ENCODE peak calls at places on chromosomes 5 and 9, in ten cellular contexts. G, P, E, T, B, D, U, Z, H and L are unnamed samples.

GRCh38 chr9:71763752-71764332 is 4.5 kb downstream of the CEMIP2 start:
- DNase-seq in G (no peak), P (peak; percentile 38), E (no peak), T (no peak), B (no peak), D (peak; percentile 61), U (peak; percentile 86), Z (no peak), H (no peak), L (no peak)

GRCh38 chr9:87111010-87111409 is 163.7 kb upstream of the GAS1 start:
- DNase-seq in G (no peak), P (no peak), E (no peak), T (no peak), B (no peak), D (no peak), U (no peak), Z (no peak), H (no peak), L (no peak)

GRCh38 chr5:31062878-31063277 is 130.6 kb upstream of the CDH6 start:
- DNase-seq in G (no peak), P (no peak), E (no peak), T (no peak), B (no peak), D (no peak), U (no peak), Z (no peak), H (no peak), L (no peak)

GRCh38 chr5:175824621-175825020 is 46.8 kb upstream of the CPLX2 start:
- DNase-seq in G (no peak), P (no peak), E (no peak), T (no peak), B (no peak), D (no peak), U (no peak), Z (no peak), H (no peak), L (no peak)

GRCh38 chr5:113268232-113268631 is 166.6 kb downstream of the TSSK1B start:
- DNase-seq in G (no peak), P (no peak), E (no peak), T (no peak), B (no peak), D (no peak), U (no peak), Z (no peak), H (no peak), L (peak; percentile 60)

GRCh38 chr5:37198066-37198465 is 51.1 kb downstream of the CPLANE1 start:
- DNase-seq in G (no peak), P (no peak), E (no peak), T (no peak), B (no peak), D (no peak), U (no peak), Z (no peak), H (no peak), L (no peak)

GRCh38 chr9:99778308-99778707 is 43.4 kb upstream of the NR4A3 start:
- DNase-seq in G (no peak), P (peak; percentile 35), E (peak; percentile 11), T (peak; percentile 27), B (no peak), D (peak; percentile 79), U (peak; percentile 86), Z (peak; percentile 79), H (peak; percentile 9), L (peak; percentile 75)

GRCh38 chr5:55800924-55801323 is 50.2 kb upstream of the IL31RA start:
- DNase-seq in G (no peak), P (no peak), E (no peak), T (no peak), B (no peak), D (no peak), U (no peak), Z (no peak), H (no peak), L (no peak)

GRCh38 chr5:162231522-162231921 is 163.9 kb downstream of the GABRG2 start:
- DNase-seq in G (no peak), P (no peak), E (no peak), T (no peak), B (no peak), D (no peak), U (no peak), Z (no peak), H (no peak), L (peak; percentile 6)

GRCh38 chr5:149946118-149946517 is 1.5 kb upstream of the PDE6A start:
- DNase-seq in G (no peak), P (no peak), E (no peak), T (no peak), B (no peak), D (no peak), U (no peak), Z (no peak), H (no peak), L (no peak)

GRCh38 chr5:19920761-19921160 is 67.2 kb downstream of the CDH18 start:
- DNase-seq in G (no peak), P (no peak), E (no peak), T (no peak), B (no peak), D (no peak), U (peak; percentile 25), Z (no peak), H (no peak), L (peak; percentile 25)

GRCh38 chr5:123438902-123439301 is 15.7 kb upstream of the CEP120 start:
- DNase-seq in G (peak; percentile 39), P (peak; percentile 41), E (no peak), T (peak; percentile 18), B (no peak), D (peak; percentile 59), U (peak; percentile 53), Z (no peak), H (no peak), L (no peak)

GRCh38 chr9:136684799-136685198 is 2.5 kb downstream of the AGPAT2 start:
- DNase-seq in G (no peak), P (no peak), E (no peak), T (no peak), B (no peak), D (no peak), U (no peak), Z (no peak), H (no peak), L (no peak)

GRCh38 chr5:72767289-72768010 is 49.0 kb upstream of the TNPO1 start:
- DNase-seq in G (no peak), P (peak; percentile 78), E (no peak), T (peak; percentile 74), B (no peak), D (no peak), U (peak; percentile 52), Z (no peak), H (no peak), L (no peak)

GRCh38 chr9:110536802-110537201 is 42.7 kb downstream of the SVEP1 start:
- DNase-seq in G (no peak), P (no peak), E (no peak), T (peak; percentile 51), B (no peak), D (peak; percentile 84), U (peak; percentile 91), Z (peak; percentile 80), H (no peak), L (peak; percentile 12)

GRCh38 chr5:136032564-136032963 is 3.8 kb downstream of the TGFBI start:
- DNase-seq in G (no peak), P (no peak), E (no peak), T (peak; percentile 69), B (peak; percentile 18), D (peak; percentile 71), U (peak; percentile 67), Z (no peak), H (no peak), L (no peak)

GRCh38 chr5:141747646-141748229 is 65.7 kb upstream of the ARAP3 start:
- DNase-seq in G (no peak), P (no peak), E (no peak), T (no peak), B (no peak), D (no peak), U (no peak), Z (no peak), H (no peak), L (no peak)

GRCh38 chr9:121736964-121737462 is 85.6 kb downstream of the DAB2IP start:
- DNase-seq in G (no peak), P (no peak), E (no peak), T (peak; percentile 30), B (no peak), D (peak; percentile 9), U (peak; percentile 21), Z (no peak), H (no peak), L (no peak)

GRCh38 chr9:110446171-110446570 is 108.5 kb upstream of the TXNDC8 start:
- DNase-seq in G (no peak), P (no peak), E (no peak), T (no peak), B (no peak), D (peak; percentile 34), U (peak; percentile 16), Z (no peak), H (no peak), L (peak; percentile 52)

GRCh38 chr9:80648336-80648735 is 1041.0 kb downstream of the TLE1 start:
- DNase-seq in G (no peak), P (no peak), E (no peak), T (no peak), B (no peak), D (peak; percentile 78), U (no peak), Z (peak; percentile 65), H (no peak), L (peak; percentile 14)

GRCh38 chr9:134051319-134051718 is 16.5 kb downstream of the BRD3 start:
- DNase-seq in G (no peak), P (no peak), E (no peak), T (no peak), B (no peak), D (no peak), U (no peak), Z (no peak), H (no peak), L (no peak)

GRCh38 chr5:155699385-155699784 is 627.6 kb upstream of the SGCD start:
- DNase-seq in G (no peak), P (no peak), E (no peak), T (no peak), B (no peak), D (no peak), U (no peak), Z (no peak), H (no peak), L (no peak)

GRCh38 chr5:429453-430188 is 13.4 kb upstream of the EXOC3 start:
- DNase-seq in G (peak; percentile 11), P (no peak), E (no peak), T (no peak), B (no peak), D (peak; percentile 53), U (peak; percentile 89), Z (no peak), H (no peak), L (peak; percentile 42)

GRCh38 chr5:134438641-134439621 is 27.2 kb upstream of the CDKN2AIPNL start:
- DNase-seq in G (no peak), P (peak; percentile 56), E (no peak), T (peak; percentile 47), B (no peak), D (peak; percentile 96), U (peak; percentile 97), Z (peak; percentile 89), H (no peak), L (peak; percentile 99)

GRCh38 chr9:127426756-127427155 is 2.6 kb downstream of the ZNF79 start:
- DNase-seq in G (peak; percentile 51), P (no peak), E (no peak), T (no peak), B (no peak), D (no peak), U (no peak), Z (no peak), H (no peak), L (no peak)

GRCh38 chr5:143806568-143806967 is 5.4 kb upstream of the HMHB1 start:
- DNase-seq in G (no peak), P (no peak), E (no peak), T (no peak), B (no peak), D (no peak), U (no peak), Z (no peak), H (no peak), L (no peak)

GRCh38 chr5:174790906-174791305 is 66.5 kb downstream of the MSX2 start:
- DNase-seq in G (no peak), P (no peak), E (no peak), T (no peak), B (no peak), D (no peak), U (no peak), Z (no peak), H (no peak), L (no peak)

GRCh38 chr5:38456657-38457056 is 99.8 kb downstream of the LIFR start:
- DNase-seq in G (no peak), P (no peak), E (no peak), T (no peak), B (no peak), D (no peak), U (peak; percentile 43), Z (no peak), H (no peak), L (peak; percentile 82)